ENCODE peak calls at places on chromosomes 3 and 15, in four cellular contexts. X, G, O and S are unnamed samples.

GRCh38 chr3:15339786-15340215 is 7.4 kb upstream of the SH3BP5 start:
- DNase-seq in X (peak; percentile 63), G (no peak), O (no peak), S (no peak)

GRCh38 chr3:131326307-131326706 is 55.3 kb upstream of the NUDT16 start:
- DNase-seq in X (peak; percentile 4), O (no peak), G (no peak), S (no peak)

GRCh38 chr3:182644013-182644412 is 149.3 kb upstream of the ATP11B start:
- DNase-seq in G (no peak), X (no peak), O (no peak), S (no peak)

GRCh38 chr3:133547432-133548041 is 25.9 kb upstream of the CDV3 start:
- DNase-seq in X (peak; percentile 70), O (no peak), G (peak; percentile 65), S (peak; percentile 73)

GRCh38 chr3:27723803-27724458 is 1.8 kb upstream of the EOMES start:
- DNase-seq in O (no peak), G (no peak), X (no peak), S (no peak)

GRCh38 chr3:104598848-104599501 is 767.7 kb upstream of the ALCAM start:
- DNase-seq in O (no peak), X (no peak), G (no peak), S (no peak)

GRCh38 chr3:101791778-101792177 is 12.8 kb downstream of the NXPE3 start:
- DNase-seq in G (no peak), X (no peak), O (no peak), S (no peak)

GRCh38 chr3:170830580-170830979 is 39.4 kb downstream of the RPL22L1 start:
- DNase-seq in X (no peak), O (no peak), G (no peak), S (no peak)

GRCh38 chr3:152405915-152406802 is 137.4 kb downstream of the MBNL1 start:
- DNase-seq in X (peak; percentile 87), O (no peak), G (no peak), S (no peak)

GRCh38 chr15:91866371-91866905 is 12.9 kb downstream of the SLCO3A1 start:
- DNase-seq in G (no peak), X (no peak), O (no peak), S (no peak)

GRCh38 chr15:55873024-55873745 is 120.2 kb downstream of the NEDD4 start:
- DNase-seq in X (no peak), O (no peak), G (no peak), S (no peak)

GRCh38 chr3:134704556-134704955 is 53.7 kb upstream of the KY start:
- DNase-seq in G (no peak), O (peak; percentile 42), X (no peak), S (no peak)

GRCh38 chr3:53773586-53774368 is 72.4 kb downstream of the CHDH start:
- DNase-seq in O (no peak), X (peak; percentile 82), G (no peak), S (no peak)

GRCh38 chr15:71219646-71220045 is 104.4 kb downstream of the THSD4 start:
- DNase-seq in O (no peak), X (peak; percentile 47), G (no peak), S (no peak)

GRCh38 chr15:80159811-80160569 is 7.2 kb downstream of the FAH start:
- DNase-seq in G (no peak), O (peak; percentile 77), X (peak; percentile 8), S (no peak)

GRCh38 chr15:81765816-81766215 is 280.0 kb downstream of the MEX3B start:
- DNase-seq in O (no peak), X (no peak), G (no peak), S (no peak)

GRCh38 chr3:126464997-126465396 is 10.7 kb downstream of the ZXDC start:
- DNase-seq in G (no peak), O (no peak), X (no peak), S (peak; percentile 55)

GRCh38 chr15:35019401-35020327 is 31.6 kb upstream of the ZNF770 start:
- DNase-seq in G (no peak), O (no peak), X (no peak), S (no peak)

GRCh38 chr3:155941354-155941753 is 70.9 kb downstream of the GMPS start:
- DNase-seq in X (no peak), G (no peak), O (no peak), S (no peak)

GRCh38 chr3:150158974-150159625 is 188.4 kb upstream of the PFN2 start:
- DNase-seq in G (no peak), O (no peak), X (peak; percentile 6), S (peak; percentile 57)

GRCh38 chr3:114179575-114179974 is 723 bp upstream of the DRD3 start:
- DNase-seq in O (no peak), X (peak; percentile 46), G (no peak), S (no peak)

GRCh38 chr3:40120816-40121215 is 188.7 kb upstream of the EIF1B start:
- DNase-seq in O (no peak), G (no peak), X (peak; percentile 60), S (no peak)

GRCh38 chr15:65980824-65981456 is 111.6 kb downstream of the RAB11A start:
- DNase-seq in X (peak; percentile 76), G (peak; percentile 68), O (no peak), S (peak; percentile 82)

GRCh38 chr3:184262166-184262926 is 993 bp upstream of the CAMK2N2 start:
- DNase-seq in G (no peak), X (no peak), O (no peak), S (peak; percentile 96)

GRCh38 chr15:51312754-51313390 is 25.5 kb downstream of the CYP19A1 start:
- DNase-seq in O (no peak), X (no peak), G (no peak), S (no peak)

GRCh38 chr3:175311404-175311803 is 452.3 kb downstream of the NAALADL2 start:
- DNase-seq in O (no peak), X (no peak), G (no peak), S (no peak)

GRCh38 chr3:17808994-17809393 is 66.6 kb upstream of the TBC1D5 start:
- DNase-seq in G (no peak), O (no peak), X (peak; percentile 48), S (no peak)

GRCh38 chr3:62863648-62864047 is 11.6 kb downstream of the CADPS start:
- DNase-seq in G (no peak), X (no peak), O (no peak), S (no peak)

GRCh38 chr3:14780927-14781507 is 37.7 kb upstream of the FGD5 start:
- DNase-seq in X (peak; percentile 35), O (no peak), G (peak; percentile 68), S (peak; percentile 36)

DNA sequence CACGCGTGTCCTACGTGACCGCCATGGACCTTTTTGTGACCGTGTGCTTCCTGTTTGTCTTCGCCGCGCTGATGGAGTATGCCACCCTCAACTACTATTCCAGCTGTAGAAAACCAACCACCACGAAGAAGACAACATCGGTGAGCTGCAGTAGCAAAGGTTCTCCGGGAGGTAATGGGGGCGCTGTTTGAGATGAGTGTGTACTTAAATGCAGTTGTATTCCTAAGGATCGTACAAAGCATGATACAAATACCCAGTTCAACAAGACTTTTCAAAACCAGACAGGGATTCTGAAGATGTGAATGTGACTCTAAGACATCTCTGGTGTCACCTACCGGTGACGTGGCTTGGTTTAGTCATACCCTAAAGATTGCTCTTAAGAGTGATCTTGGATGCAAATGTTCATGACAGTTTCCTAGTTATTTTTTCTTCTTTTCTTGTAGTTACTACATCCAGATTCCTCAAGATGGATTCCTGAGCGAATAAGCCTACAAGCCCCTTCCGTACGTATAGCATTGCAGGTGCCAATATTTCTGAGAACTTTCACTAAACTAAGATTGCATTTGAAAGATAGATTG is 556.6 kb downstream of the GABRG3 start:
- DNase-seq in X (no peak), O (no peak), G (no peak), S (no peak)
- TF ChIP-seq CTCF in X (peak; percentile 48), O (no peak), G (no peak), S (no peak)

DNA sequence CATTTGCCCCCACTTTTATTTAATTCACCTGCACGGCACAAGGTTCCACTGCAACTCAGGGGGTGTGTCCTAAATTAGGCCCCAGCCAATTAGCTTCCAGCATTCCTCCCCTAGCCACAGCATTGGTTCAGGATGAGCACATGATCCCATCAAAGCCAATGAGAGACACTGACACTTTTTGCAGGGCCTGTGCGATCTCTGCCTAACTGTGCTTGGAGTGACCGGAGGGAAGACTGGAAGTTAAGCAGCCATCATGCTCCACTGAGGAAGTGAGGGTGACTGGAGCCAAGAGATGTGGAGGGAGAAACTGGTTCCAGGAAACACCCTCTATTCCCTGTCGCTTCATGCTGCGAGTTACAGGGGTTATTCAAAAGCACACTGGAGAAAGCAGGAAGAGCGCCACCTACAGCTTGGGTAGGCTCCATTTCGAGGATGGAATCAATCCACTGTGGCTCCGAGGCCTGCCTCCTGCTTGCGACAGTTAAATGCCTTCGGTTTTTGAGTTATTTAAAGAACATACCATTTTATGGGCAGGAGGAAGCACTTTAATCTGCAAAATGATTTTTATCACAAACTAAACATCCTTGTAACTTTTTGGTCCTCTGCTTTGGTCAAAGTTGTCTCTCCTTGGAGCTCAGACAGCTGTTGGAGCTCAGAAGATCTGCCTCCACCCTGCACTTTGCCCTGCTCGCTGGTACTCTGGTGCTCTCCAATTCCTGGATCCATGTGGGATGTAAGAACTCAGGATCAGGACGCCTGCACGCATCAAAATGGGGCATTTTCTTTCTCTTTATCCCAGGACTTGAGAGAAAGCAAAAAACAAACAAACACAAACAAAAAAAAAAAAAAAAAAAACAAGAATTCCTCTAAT is 122.4 kb upstream of the WNT5A start:
- DNase-seq in X (no peak), O (no peak), G (no peak), S (no peak)
- TF ChIP-seq CTCF in X (peak; percentile 47), O (no peak), G (no peak), S (no peak)

GRCh38 chr15:90085565-90085964 is 16.7 kb downstream of the IDH2 start:
- DNase-seq in O (no peak), X (no peak), G (no peak), S (no peak)

GRCh38 chr15:90086868-90087268 is 15.4 kb downstream of the IDH2 start:
- DNase-seq in X (peak; percentile 36), G (no peak), O (no peak), S (no peak)

GRCh38 chr15:90084876-90085423 is 17.3 kb downstream of the IDH2 start:
- DNase-seq in X (no peak), G (no peak), O (no peak), S (peak; percentile 82)

GRCh38 chr15:90090226-90090848 is 11.9 kb downstream of the IDH2 start:
- DNase-seq in G (no peak), O (no peak), X (no peak), S (no peak)

GRCh38 chr15:90087454-90088154 is 14.7 kb downstream of the IDH2 start:
- DNase-seq in X (peak; percentile 27), G (no peak), O (no peak), S (peak; percentile 91)
- TF ChIP-seq CTCF in X (no peak), G (no peak), O (no peak), S (no peak)

DNA sequence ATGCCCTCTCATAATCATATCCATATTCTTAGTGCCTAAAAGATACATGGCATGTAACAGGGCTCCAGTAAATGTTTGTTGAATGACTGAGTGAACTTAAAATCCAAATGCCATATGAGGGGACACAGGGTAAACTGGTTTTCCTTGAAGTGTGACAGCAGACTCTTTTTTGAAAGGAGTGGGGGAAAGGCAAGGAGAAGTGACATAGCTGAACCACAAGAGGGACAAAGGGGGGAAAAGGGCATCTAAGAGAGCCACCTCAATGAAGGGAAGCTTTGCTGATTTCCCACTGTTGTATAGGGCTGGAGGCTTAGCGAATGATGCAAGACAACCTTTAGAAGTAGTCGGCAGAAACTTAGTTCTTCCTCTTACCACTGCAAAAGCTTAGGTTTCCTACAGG is 9.1 kb downstream of the TRIM42 start:
- DNase-seq in O (no peak), X (no peak), G (no peak), S (no peak)
- TF ChIP-seq CTCF in O (no peak), X (no peak), G (no peak), S (no peak)